ENCODE peak calls at places on chromosomes 4 and X, in four cellular contexts. One of them, this sample, is unnamed.

GRCh38 chr4:123183308-123183707 is 213.3 kb upstream of the SPRY1 start:
- DNase-seq in stimulated activated effector memory CD8-positive, alpha-beta T cell treated with anti-CD3 and anti-CD28 coated beads, Interleukin-12 subunit alpha, Interleukin-12 subunit beta, amount 100 ng/mL, for 72 hours: no peak
- DNase-seq in right atrium auricular region: no peak
- DNase-seq in RPMI7951: no peak
- DNase-seq in this sample: no peak

GRCh38 chr4:81839347-81840042 is 367.8 kb upstream of the RASGEF1B start:
- DNase-seq in stimulated activated effector memory CD8-positive, alpha-beta T cell treated with anti-CD3 and anti-CD28 coated beads, Interleukin-12 subunit alpha, Interleukin-12 subunit beta, amount 100 ng/mL, for 72 hours: no peak
- DNase-seq in right atrium auricular region: no peak
- DNase-seq in RPMI7951: no peak
- DNase-seq in this sample: no peak

GRCh38 chrX:685120-686032 is 54.8 kb downstream of the SHOX start:
- DNase-seq in stimulated activated effector memory CD8-positive, alpha-beta T cell treated with anti-CD3 and anti-CD28 coated beads, Interleukin-12 subunit alpha, Interleukin-12 subunit beta, amount 100 ng/mL, for 72 hours: no peak
- DNase-seq in right atrium auricular region: no peak
- DNase-seq in RPMI7951: no peak
- DNase-seq in this sample: no peak

GRCh38 chr4:112277220-112277619 is 8.5 kb downstream of the TIFA start:
- DNase-seq in stimulated activated effector memory CD8-positive, alpha-beta T cell treated with anti-CD3 and anti-CD28 coated beads, Interleukin-12 subunit alpha, Interleukin-12 subunit beta, amount 100 ng/mL, for 72 hours: no peak
- DNase-seq in right atrium auricular region: no peak
- DNase-seq in RPMI7951: no peak
- DNase-seq in this sample: no peak

GRCh38 chrX:131923614-131924250 is 99.4 kb upstream of the STK26 start:
- DNase-seq in stimulated activated effector memory CD8-positive, alpha-beta T cell treated with anti-CD3 and anti-CD28 coated beads, Interleukin-12 subunit alpha, Interleukin-12 subunit beta, amount 100 ng/mL, for 72 hours: no peak
- DNase-seq in right atrium auricular region: no peak
- DNase-seq in RPMI7951: no peak
- DNase-seq in this sample: no peak

GRCh38 chr4:14028862-14029261 is 401.3 kb upstream of the BOD1L1 start:
- DNase-seq in stimulated activated effector memory CD8-positive, alpha-beta T cell treated with anti-CD3 and anti-CD28 coated beads, Interleukin-12 subunit alpha, Interleukin-12 subunit beta, amount 100 ng/mL, for 72 hours: no peak
- DNase-seq in right atrium auricular region: no peak
- DNase-seq in RPMI7951: no peak
- DNase-seq in this sample: no peak

GRCh38 chr4:40307627-40308497 is 27.3 kb upstream of the CHRNA9 start:
- DNase-seq in stimulated activated effector memory CD8-positive, alpha-beta T cell treated with anti-CD3 and anti-CD28 coated beads, Interleukin-12 subunit alpha, Interleukin-12 subunit beta, amount 100 ng/mL, for 72 hours: peak; percentile 74
- DNase-seq in right atrium auricular region: no peak
- DNase-seq in RPMI7951: no peak
- DNase-seq in this sample: no peak

GRCh38 chrX:20352935-20353336 is 86.2 kb upstream of the RPS6KA3 start:
- DNase-seq in stimulated activated effector memory CD8-positive, alpha-beta T cell treated with anti-CD3 and anti-CD28 coated beads, Interleukin-12 subunit alpha, Interleukin-12 subunit beta, amount 100 ng/mL, for 72 hours: peak; percentile 52
- DNase-seq in right atrium auricular region: no peak
- DNase-seq in RPMI7951: no peak
- DNase-seq in this sample: peak; percentile 9

GRCh38 chrX:149004936-149005335 is 500.2 kb downstream of the IDS start:
- DNase-seq in stimulated activated effector memory CD8-positive, alpha-beta T cell treated with anti-CD3 and anti-CD28 coated beads, Interleukin-12 subunit alpha, Interleukin-12 subunit beta, amount 100 ng/mL, for 72 hours: no peak
- DNase-seq in right atrium auricular region: no peak
- DNase-seq in RPMI7951: no peak
- DNase-seq in this sample: no peak

GRCh38 chr4:140059159-140059558 is 94.8 kb downstream of the MAML3 start:
- DNase-seq in stimulated activated effector memory CD8-positive, alpha-beta T cell treated with anti-CD3 and anti-CD28 coated beads, Interleukin-12 subunit alpha, Interleukin-12 subunit beta, amount 100 ng/mL, for 72 hours: no peak
- DNase-seq in right atrium auricular region: no peak
- DNase-seq in RPMI7951: peak; percentile 17
- DNase-seq in this sample: no peak

GRCh38 chr4:143377635-143378099 is 41.0 kb downstream of the GAB1 start:
- DNase-seq in stimulated activated effector memory CD8-positive, alpha-beta T cell treated with anti-CD3 and anti-CD28 coated beads, Interleukin-12 subunit alpha, Interleukin-12 subunit beta, amount 100 ng/mL, for 72 hours: no peak
- DNase-seq in right atrium auricular region: no peak
- DNase-seq in RPMI7951: no peak
- DNase-seq in this sample: no peak

GRCh38 chrX:3136161-3136961 is 95.1 kb downstream of the ARSF start:
- DNase-seq in stimulated activated effector memory CD8-positive, alpha-beta T cell treated with anti-CD3 and anti-CD28 coated beads, Interleukin-12 subunit alpha, Interleukin-12 subunit beta, amount 100 ng/mL, for 72 hours: no peak
- DNase-seq in right atrium auricular region: no peak
- DNase-seq in RPMI7951: no peak
- DNase-seq in this sample: no peak

GRCh38 chrX:137401092-137401491 is 164.8 kb upstream of the ZIC3 start:
- DNase-seq in stimulated activated effector memory CD8-positive, alpha-beta T cell treated with anti-CD3 and anti-CD28 coated beads, Interleukin-12 subunit alpha, Interleukin-12 subunit beta, amount 100 ng/mL, for 72 hours: no peak
- DNase-seq in right atrium auricular region: no peak
- DNase-seq in RPMI7951: no peak
- DNase-seq in this sample: no peak

GRCh38 chrX:31423575-31424284 is 351.9 kb upstream of the FTHL17 start:
- DNase-seq in stimulated activated effector memory CD8-positive, alpha-beta T cell treated with anti-CD3 and anti-CD28 coated beads, Interleukin-12 subunit alpha, Interleukin-12 subunit beta, amount 100 ng/mL, for 72 hours: no peak
- DNase-seq in right atrium auricular region: no peak
- DNase-seq in RPMI7951: peak; percentile 60
- DNase-seq in this sample: no peak

This sample was measured in GM12892.